ENCODE peak calls at places on chromosomes 13 and 19, in six cellular contexts. J, V, I, E, O and F are unnamed samples.

GRCh38 chr13:51797664-51798488 is 6.1 kb downstream of the DHRS12 start:
- DNase-seq in V (peak; percentile 74), E (no peak), O (peak; percentile 62), I (peak; percentile 51), J (peak; percentile 87), F (no peak)

GRCh38 chr13:107211073-107211472 is 643.1 kb upstream of the ARGLU1 start:
- DNase-seq in V (peak; percentile 80), O (peak; percentile 74), I (peak; percentile 78), J (peak; percentile 92), E (peak; percentile 74), F (peak; percentile 62)

GRCh38 chr13:112592647-112593046 is 4.7 kb upstream of the TUBGCP3 start:
- DNase-seq in V (no peak), I (peak; percentile 37), O (no peak), E (no peak), J (no peak), F (no peak)

GRCh38 chr19:46416077-46416709 is 2.8 kb upstream of the CCDC8 start:
- DNase-seq in O (peak; percentile 77), J (peak; percentile 96), V (peak; percentile 63), E (peak; percentile 72), I (peak; percentile 67), F (peak; percentile 89)

GRCh38 chr19:12788682-12789097 is 2.6 kb upstream of the JUNB start:
- DNase-seq in I (peak; percentile 89), V (peak; percentile 81), O (peak; percentile 90), J (peak; percentile 72), E (peak; percentile 90), F (peak; percentile 85)

GRCh38 chr19:10961073-10961762 is 388 bp downstream of the SMARCA4 start:
- DNase-seq in V (peak; percentile 61), I (peak; percentile 30), E (peak; percentile 60), O (no peak), J (peak; percentile 76), F (peak; percentile 51)

GRCh38 chr19:54335979-54336892 is 2.7 kb downstream of the LILRA4 start:
- DNase-seq in E (no peak), I (no peak), V (no peak), J (no peak), O (no peak), F (no peak)

GRCh38 chr13:106619688-106620555 is 52.0 kb upstream of the ARGLU1 start:
- DNase-seq in V (no peak), O (no peak), I (peak; percentile 26), E (no peak), J (peak; percentile 90), F (no peak)

GRCh38 chr13:30829788-30830637 is 76.1 kb upstream of the MEDAG start:
- DNase-seq in I (no peak), O (no peak), E (no peak), V (no peak), J (no peak), F (no peak)

GRCh38 chr13:75294110-75294509 is 187.9 kb downstream of the TBC1D4 start:
- DNase-seq in O (no peak), E (no peak), I (no peak), V (no peak), J (no peak), F (no peak)

GRCh38 chr19:9673912-9674668 is 810 bp downstream of the ZNF562 start:
- DNase-seq in V (no peak), O (no peak), I (no peak), E (no peak), J (peak; percentile 29), F (no peak)

GRCh38 chr13:91623151-91623550 is 224.7 kb downstream of the GPC5 start:
- DNase-seq in O (no peak), E (no peak), V (no peak), J (peak; percentile 7), I (no peak), F (no peak)

GRCh38 chr13:52830946-52831345 is 17.5 kb downstream of the PCDH8 start:
- DNase-seq in I (no peak), O (no peak), E (no peak), V (no peak), J (no peak), F (no peak)

GRCh38 chr13:112171570-112171965 is 104.6 kb downstream of the SOX1 start:
- DNase-seq in V (no peak), J (no peak), E (no peak), I (no peak), O (no peak), F (no peak)

GRCh38 chr13:50208826-50209335 is 193.6 kb downstream of the KCNRG start:
- DNase-seq in J (peak; percentile 54), E (no peak), V (peak; percentile 32), O (peak; percentile 60), I (peak; percentile 21), F (peak; percentile 75)

DNA sequence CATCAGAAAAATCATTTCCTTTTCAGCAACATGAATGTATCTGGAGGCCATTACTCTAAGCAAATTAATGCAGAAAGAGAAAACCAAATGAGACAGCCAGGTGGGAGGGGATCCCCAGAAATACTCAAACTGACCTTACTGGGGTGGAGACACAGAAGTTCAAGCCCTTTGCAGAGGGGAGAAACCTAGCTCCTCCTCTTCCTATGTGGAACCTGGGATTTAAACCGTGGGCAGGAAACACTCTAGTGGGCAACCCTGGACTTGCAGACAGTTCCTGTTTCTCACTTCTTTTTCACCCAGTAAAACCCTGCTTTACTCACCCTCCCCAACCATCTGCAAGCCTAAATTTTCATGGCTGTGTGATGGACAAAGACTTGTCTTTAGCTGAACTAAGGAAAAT is 61.3 kb downstream of the SLITRK6 start:
- DNase-seq in E (no peak), O (no peak), I (no peak), J (no peak), V (no peak), F (no peak)
- TF ChIP-seq CTCF in E (no peak), O (no peak), I (no peak), J (no peak), V (no peak), F (no peak)

GRCh38 chr13:110503037-110503901 is 58.3 kb downstream of the RAB20 start:
- DNase-seq in I (no peak), V (no peak), E (no peak), O (no peak), J (no peak), F (no peak)
- H3K27ac ChIP-seq in I (peak overlapping the region; percentile 35), V (peak overlapping the region; percentile 38), E (no peak overlapping the region), O (no peak overlapping the region), J (no peak overlapping the region), F (no peak overlapping the region)

DNA sequence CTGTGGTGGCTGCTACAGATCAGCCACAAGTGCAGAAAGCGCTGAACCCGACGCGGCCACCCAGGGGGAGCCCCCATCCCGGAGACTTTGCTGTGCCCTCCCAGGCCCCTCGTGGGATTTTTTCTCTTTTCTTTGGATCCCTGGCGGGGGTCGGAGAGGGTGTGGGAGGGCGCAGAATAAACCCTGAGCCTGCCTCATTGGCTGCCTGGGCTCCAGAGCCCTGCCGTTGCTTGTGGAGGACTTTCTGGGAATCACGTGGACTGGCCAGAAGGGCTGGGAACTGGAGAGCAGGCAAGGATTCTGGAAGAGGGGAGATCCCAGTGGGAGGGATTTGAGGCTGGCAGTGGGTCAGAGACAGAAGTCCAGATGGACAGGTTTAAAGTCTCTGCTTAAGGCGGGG is 24.9 kb downstream of the GADD45B start:
- DNase-seq in E (no peak), J (no peak), I (peak; percentile 25), V (no peak), O (no peak), F (no peak)
- H3K4me1 ChIP-seq in E (peaks cover 4% of the 10 kb centered on the region), J (peaks cover 1% of the 10 kb centered on the region), I (peaks cover 4% of the 10 kb centered on the region), V (peaks cover 16% of the 10 kb centered on the region), O (peaks cover 32% of the 10 kb centered on the region), F (peaks cover 20% of the 10 kb centered on the region)

GRCh38 chr13:110812111-110812868 is 98.8 kb downstream of the ING1 start:
- DNase-seq in O (no peak), V (no peak), E (no peak), J (peak; percentile 77), I (no peak), F (no peak)
- TF ChIP-seq CTCF in O (no peak), V (no peak), E (no peak), J (peak; percentile 19), I (no peak), F (no peak)

DNA sequence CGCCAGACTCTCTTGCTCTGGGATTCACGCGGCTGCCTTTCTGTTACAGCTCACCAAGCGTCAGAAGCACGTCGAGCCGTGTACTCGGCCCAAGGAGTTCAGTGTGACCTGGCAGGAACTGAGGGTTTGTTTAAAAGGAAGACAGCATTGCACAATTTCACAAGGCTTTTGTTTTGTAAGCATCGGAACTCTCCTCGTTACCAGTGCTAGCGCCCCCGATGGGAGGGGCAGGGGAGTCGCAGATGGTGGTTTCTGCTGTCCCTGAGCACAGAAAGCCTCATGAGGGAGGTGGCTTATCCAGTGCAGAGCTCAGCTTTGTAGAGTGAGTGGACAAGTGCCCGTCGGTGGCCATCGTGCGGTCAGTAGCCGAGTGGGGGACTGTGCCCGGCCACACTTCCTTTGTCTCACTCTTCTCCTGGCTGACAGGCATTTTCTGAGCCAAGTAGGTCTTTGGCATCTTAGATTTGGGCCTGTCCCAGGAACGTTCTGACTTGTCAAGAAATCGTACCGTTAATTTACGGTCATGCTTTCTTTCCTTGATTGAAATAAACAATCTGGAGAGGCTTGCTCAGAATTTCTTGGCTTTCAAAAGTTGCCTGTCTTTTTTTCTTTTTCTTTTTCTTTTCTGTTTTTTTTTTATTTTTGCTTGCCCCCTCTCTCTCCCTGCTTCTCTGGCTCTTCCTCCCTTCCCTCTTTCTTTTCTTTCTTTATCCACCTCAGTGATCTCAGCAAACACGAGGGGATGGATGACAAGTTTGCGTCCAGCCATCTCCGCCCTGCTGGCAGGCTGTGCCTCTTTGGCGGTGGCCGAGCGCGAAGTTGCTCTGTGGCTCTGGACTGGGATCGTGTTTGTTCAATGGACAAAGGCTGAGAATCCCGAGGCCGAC is 7.7 kb downstream of the KDM4B start:
- DNase-seq in I (peak; percentile 66), E (no peak), V (peak; percentile 53), J (peak; percentile 85), O (peak; percentile 88), F (peak; percentile 88)
- H3K27ac ChIP-seq in I (peak overlapping the region; percentile 86), E (peak overlapping the region; percentile 43), V (peak overlapping the region; percentile 86), J (peak overlapping the region; percentile 39), O (peak overlapping the region; percentile 87), F (peak overlapping the region; percentile 89)

GRCh38 chr13:23375007-23375971 is 58.2 kb downstream of the SACS start:
- DNase-seq in E (peak; percentile 97), O (peak; percentile 97), J (peak; percentile 93), I (peak; percentile 96), V (peak; percentile 96), F (peak; percentile 96)

GRCh38 chr13:23377603-23378002 is 55.9 kb downstream of the SACS start:
- DNase-seq in J (no peak), E (no peak), I (no peak), V (no peak), O (no peak), F (no peak)

GRCh38 chr13:23381877-23382276 is 51.6 kb downstream of the SACS start:
- DNase-seq in I (no peak), J (no peak), O (no peak), E (no peak), V (no peak), F (no peak)

GRCh38 chr13:23380534-23380933 is 53.0 kb downstream of the SACS start:
- DNase-seq in V (no peak), J (no peak), E (no peak), O (no peak), I (no peak), F (no peak)

GRCh38 chr13:23378009-23378632 is 55.4 kb downstream of the SACS start:
- DNase-seq in V (no peak), O (no peak), J (peak; percentile 33), I (peak; percentile 19), E (no peak), F (no peak)
- H3K4me1 ChIP-seq in V (peaks cover 45% of the 10 kb centered on the region), O (peaks cover 29% of the 10 kb centered on the region), J (peaks cover 23% of the 10 kb centered on the region), I (no peaks in the 10 kb centered on the region), E (peaks cover 21% of the 10 kb centered on the region), F (peaks cover 28% of the 10 kb centered on the region)

GRCh38 chr19:18708452-18709231 is 25.2 kb downstream of the CRTC1 start:
- DNase-seq in V (peak; percentile 56), I (no peak), J (no peak), O (no peak), E (no peak), F (no peak)
- TF ChIP-seq CTCF in V (no peak), I (no peak), J (no peak), O (no peak), E (no peak), F (no peak)